ENCODE peak calls at places on chromosomes 16 and 17, in nine cellular contexts. S is NB4, O is body of pancreas, D is IMR-90, F is prostate gland, E is Calu3, W is choroid plexus epithelial cell, I is sigmoid colon, M is HCT116. V is an unnamed sample.

GRCh38 chr17:47220531-47220999 is 11.4 kb downstream of the MYL4 start:
- DNase-seq in S (no peak), O (no peak), D (no peak), F (no peak), E (no peak), W (no peak), I (no peak), M (no peak), V (no peak)

GRCh38 chr17:75325827-75326586 is 36.8 kb upstream of the SLC25A19 start:
- DNase-seq in S (peak; percentile 74), O (no peak), D (peak; percentile 35), F (no peak), E (no peak), W (peak; percentile 33), I (no peak), M (no peak), V (no peak)

GRCh38 chr17:16465861-16466338 is 26.1 kb downstream of the LRRC75A start:
- DNase-seq in S (no peak), O (peak; percentile 42), D (no peak), F (no peak), E (no peak), W (no peak), I (no peak), M (no peak), V (no peak)

GRCh38 chr16:28589930-28590329 is 6.9 kb downstream of the SULT1A2 start:
- DNase-seq in S (no peak), O (no peak), D (no peak), F (no peak), E (no peak), W (no peak), I (no peak), M (no peak), V (no peak)

GRCh38 chr16:15033309-15033707 is 22.6 kb downstream of the NTAN1 start:
- DNase-seq in S (no peak), O (no peak), D (no peak), F (no peak), E (no peak), W (no peak), I (peak; percentile 64), M (no peak), V (no peak)

GRCh38 chr16:69618307-69618706 is 52.5 kb downstream of the NFAT5 start:
- DNase-seq in S (no peak), O (no peak), D (no peak), F (no peak), E (no peak), W (peak; percentile 22), I (no peak), M (no peak), V (no peak)

GRCh38 chr16:13478991-13479390 is 441.0 kb upstream of the ERCC4 start:
- DNase-seq in S (no peak), O (no peak), D (no peak), F (no peak), E (no peak), W (no peak), I (no peak), M (no peak), V (no peak)

GRCh38 chr17:75827291-75828050 is 16.7 kb downstream of the UNC13D start:
- DNase-seq in S (peak; percentile 60), O (peak; percentile 66), D (peak; percentile 41), F (peak; percentile 25), E (peak; percentile 57), W (peak; percentile 76), I (peak; percentile 91), M (no peak), V (no peak)

GRCh38 chr16:9503251-9503986 is 412.0 kb downstream of the HAPSTR1 start:
- DNase-seq in S (no peak), O (no peak), D (no peak), F (no peak), E (no peak), W (no peak), I (no peak), M (no peak), V (no peak)

GRCh38 chr17:29120439-29120838 is 59.8 kb downstream of the MYO18A start:
- DNase-seq in S (no peak), O (no peak), D (no peak), F (no peak), E (no peak), W (no peak), I (no peak), M (no peak), V (no peak)

GRCh38 chr17:83074696-83075223 is 4.6 kb upstream of the METRNL start:
- DNase-seq in S (no peak), O (no peak), D (no peak), F (no peak), E (no peak), W (no peak), I (no peak), M (no peak), V (no peak)

GRCh38 chr17:83078378-83079339 is 750 bp upstream of the METRNL start:
- DNase-seq in S (no peak), O (no peak), D (no peak), F (no peak), E (no peak), W (no peak), I (peak; percentile 80), M (no peak), V (no peak)

GRCh38 chr17:83077411-83077810 is 2.0 kb upstream of the METRNL start:
- DNase-seq in S (no peak), O (no peak), D (no peak), F (no peak), E (no peak), W (no peak), I (no peak), M (no peak), V (no peak)

GRCh38 chr17:83075270-83075880 is 4.0 kb upstream of the METRNL start:
- DNase-seq in S (no peak), O (no peak), D (no peak), F (no peak), E (no peak), W (no peak), I (no peak), M (no peak), V (no peak)

DNA sequence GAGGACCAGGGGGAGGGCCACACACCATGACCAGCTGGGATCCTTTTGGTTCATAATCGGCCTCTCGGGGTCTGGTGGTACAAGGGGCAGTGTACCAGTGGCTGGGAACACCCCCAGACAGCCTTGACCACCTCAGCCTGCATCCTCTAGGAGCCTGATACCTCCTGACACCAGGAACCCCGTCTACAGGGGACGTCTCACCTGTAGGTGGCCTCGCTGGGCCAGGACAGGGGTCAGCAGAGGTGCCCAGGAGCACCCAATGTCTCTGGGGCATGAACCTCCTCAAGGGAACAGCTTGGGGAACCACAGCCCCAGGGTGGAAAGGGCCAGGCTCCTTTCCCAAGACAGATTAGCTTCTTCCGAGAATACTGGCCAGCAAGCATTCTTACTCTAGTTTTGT is 2.5 kb upstream of the METRNL start:
- DNase-seq in S (no peak), O (no peak), D (no peak), F (no peak), E (no peak), W (no peak), I (no peak), M (no peak), V (no peak)
- TF ChIP-seq CTCF in S (peak; percentile 19), O (peak; percentile 42), D (no peak), F (no peak), E (no peak), W (peak; percentile 22), I (no peak), M (peak; percentile 38), V (no peak)

GRCh38 chr17:34991606-34992005 is 11.3 kb downstream of the LIG3 start:
- DNase-seq in S (peak; percentile 94), O (no peak), D (no peak), F (no peak), E (no peak), W (no peak), I (no peak), M (no peak), V (no peak)

GRCh38 chr17:34990921-34991365 is 10.6 kb downstream of the LIG3 start:
- DNase-seq in S (peak; percentile 94), O (peak; percentile 83), D (peak; percentile 60), F (peak; percentile 81), E (no peak), W (peak; percentile 34), I (no peak), M (no peak), V (no peak)

GRCh38 chr17:34987232-34987631 is 6.9 kb downstream of the LIG3 start:
- DNase-seq in S (no peak), O (no peak), D (no peak), F (no peak), E (no peak), W (no peak), I (no peak), M (no peak), V (no peak)

GRCh38 chr17:34989473-34989872 is 9.2 kb downstream of the LIG3 start:
- DNase-seq in S (no peak), O (no peak), D (no peak), F (no peak), E (no peak), W (no peak), I (no peak), M (no peak), V (no peak)

GRCh38 chr17:34988644-34989043 is 8.3 kb downstream of the LIG3 start:
- DNase-seq in S (peak; percentile 46), O (no peak), D (no peak), F (no peak), E (no peak), W (no peak), I (no peak), M (no peak), V (no peak)
- TF ChIP-seq CTCF in S (no peak), O (no peak), D (no peak), F (no peak), E (no peak), W (no peak), I (no peak), M (no peak), V (no peak)

GRCh38 chr17:18166894-18167293 is 16.7 kb upstream of the ALKBH5 start:
- DNase-seq in S (peak; percentile 40), O (no peak), D (no peak), F (no peak), E (no peak), W (no peak), I (no peak), M (no peak), V (no peak)
- TF ChIP-seq CTCF in S (no peak), O (peak; percentile 23), D (peak; percentile 12), F (no peak), E (no peak), W (peak; percentile 26), I (no peak), M (peak; percentile 34), V (peak; percentile 29)

GRCh38 chr17:78174870-78175642 is 6.7 kb downstream of the SYNGR2 start:
- DNase-seq in S (no peak), O (peak; percentile 89), D (no peak), F (no peak), E (no peak), W (no peak), I (no peak), M (no peak), V (no peak)

GRCh38 chr17:78172284-78173024 is 4.1 kb downstream of the SYNGR2 start:
- DNase-seq in S (peak; percentile 58), O (no peak), D (peak; percentile 49), F (no peak), E (peak; percentile 64), W (peak; percentile 71), I (no peak), M (no peak), V (no peak)

GRCh38 chr17:78175643-78175981 is 7.2 kb downstream of the SYNGR2 start:
- DNase-seq in S (no peak), O (no peak), D (no peak), F (no peak), E (no peak), W (no peak), I (no peak), M (no peak), V (no peak)

GRCh38 chr17:78173025-78173715 is 4.8 kb downstream of the SYNGR2 start:
- DNase-seq in S (no peak), O (no peak), D (no peak), F (no peak), E (no peak), W (no peak), I (no peak), M (no peak), V (no peak)

GRCh38 chr17:78174332-78174869 is 6.0 kb downstream of the SYNGR2 start:
- DNase-seq in S (no peak), O (peak; percentile 97), D (no peak), F (peak; percentile 84), E (peak; percentile 87), W (no peak), I (peak; percentile 85), M (no peak), V (no peak)
- TF ChIP-seq CTCF in S (no peak), O (peak; percentile 97), D (no peak), F (peak; percentile 58), E (peak; percentile 30), W (no peak), I (peak; percentile 63), M (no peak), V (no peak)

V was measured in type B pancreatic cell.